ENCODE peak calls at places on chromosomes 6 and 20, in seven cellular contexts. X is activated CD4-positive, CD25-positive, alpha-beta regulatory T cell; A is naive thymus-derived CD8-positive, alpha-beta T cell; C is HT1080; H is germinal center; I is NCI-H1092; P is non-pigmented ciliary epithelial cell. W is an unnamed sample.

GRCh38 chr20:18694071-18694470 is 106.2 kb downstream of the DTD1 start:
- DNase-seq in A (no peak), C (no peak), P (no peak), H (no peak), I (peak; percentile 16), X (no peak), W (no peak)

GRCh38 chr6:47736083-47736700 is 37.8 kb downstream of the ADGRF4 start:
- DNase-seq in I (no peak), P (no peak), A (no peak), H (no peak), X (no peak), C (peak; percentile 56), W (no peak)

GRCh38 chr6:138099832-138100231 is 7.4 kb downstream of the PERP start:
- DNase-seq in P (peak; percentile 31), C (no peak), H (no peak), X (no peak), A (no peak), I (no peak), W (peak; percentile 83)

GRCh38 chr20:13723015-13723414 is 61.7 kb downstream of the ESF1 start:
- DNase-seq in C (no peak), P (no peak), I (no peak), X (no peak), A (no peak), H (no peak), W (no peak)

GRCh38 chr6:146594495-146594894 is 4.3 kb upstream of the ADGB start:
- DNase-seq in A (no peak), H (no peak), P (no peak), I (no peak), X (no peak), C (no peak), W (no peak)

GRCh38 chr6:35765739-35766138 is 10.7 kb upstream of the CLPSL2 start:
- DNase-seq in C (no peak), P (no peak), X (no peak), I (no peak), H (no peak), A (no peak), W (no peak)

GRCh38 chr6:11179088-11179977 is 53.1 kb downstream of the NEDD9 start:
- DNase-seq in A (no peak), H (no peak), C (no peak), I (no peak), X (no peak), P (no peak), W (no peak)

GRCh38 chr20:51451484-51451883 is 91.0 kb downstream of the NFATC2 start:
- DNase-seq in C (no peak), X (no peak), H (no peak), I (no peak), P (no peak), A (no peak), W (no peak)

GRCh38 chr6:63584566-63584965 is 12.3 kb downstream of the LOC128125822 start:
- DNase-seq in X (no peak), I (no peak), A (no peak), P (no peak), H (no peak), C (no peak), W (no peak)

GRCh38 chr6:118544105-118544504 is 4.0 kb upstream of the PLN start:
- DNase-seq in X (no peak), C (no peak), I (no peak), A (no peak), H (no peak), P (no peak), W (no peak)

GRCh38 chr6:5904527-5904926 is 102.2 kb downstream of the NRN1 start:
- DNase-seq in I (no peak), X (no peak), P (no peak), C (no peak), A (no peak), H (no peak), W (no peak)

GRCh38 chr6:17492350-17492749 is 99.0 kb downstream of the CAP2 start:
- DNase-seq in X (no peak), I (no peak), C (no peak), A (no peak), P (no peak), H (no peak), W (no peak)

GRCh38 chr20:48845000-48845399 is 17.2 kb upstream of the PREX1 start:
- DNase-seq in P (no peak), C (peak; percentile 18), X (no peak), H (no peak), I (no peak), A (no peak), W (no peak)

GRCh38 chr20:19828233-19828632 is 70.2 kb downstream of the RIN2 start:
- DNase-seq in I (no peak), A (no peak), P (no peak), H (peak; percentile 78), X (no peak), C (peak; percentile 97), W (no peak)

GRCh38 chr20:58888521-58889333 is 36.2 kb downstream of the GNAS start:
- DNase-seq in I (peak; percentile 81), C (peak; percentile 69), P (no peak), A (peak; percentile 85), X (peak; percentile 54), H (peak; percentile 87), W (no peak)

GRCh38 chr20:53983401-53983800 is 87.0 kb downstream of the BCAS1 start:
- DNase-seq in X (no peak), H (no peak), P (no peak), I (no peak), C (no peak), A (no peak), W (no peak)

GRCh38 chr6:42745083-42745637 is 743 bp downstream of the TBCC start:
- DNase-seq in I (no peak), P (no peak), A (peak; percentile 19), X (no peak), C (peak; percentile 18), H (no peak), W (no peak)

GRCh38 chr6:142846459-142846831 is 98.5 kb downstream of the HIVEP2 start:
- DNase-seq in P (no peak), C (peak; percentile 58), H (no peak), A (no peak), X (no peak), I (no peak), W (peak; percentile 78)

GRCh38 chr6:9783567-9783966 is 631.3 kb downstream of the TFAP2A start:
- DNase-seq in H (no peak), P (no peak), C (no peak), A (no peak), X (no peak), I (no peak), W (no peak)

GRCh38 chr20:64246616-64247311 is 8.8 kb upstream of the PCMTD2 start:
- DNase-seq in C (no peak), H (no peak), A (no peak), I (no peak), X (no peak), P (no peak), W (no peak)

GRCh38 chr6:25172819-25173218 is 106.4 kb upstream of the CARMIL1 start:
- DNase-seq in H (no peak), C (peak; percentile 83), I (no peak), P (peak; percentile 97), X (no peak), A (no peak), W (no peak)

GRCh38 chr6:73710470-73710869 is 14.5 kb downstream of the CD109 start:
- DNase-seq in C (peak; percentile 81), P (no peak), H (no peak), A (no peak), X (no peak), I (no peak), W (peak; percentile 53)

GRCh38 chr6:142318714-142319113 is 16.9 kb downstream of the ADGRG6 start:
- DNase-seq in X (no peak), C (no peak), H (no peak), I (no peak), A (no peak), P (no peak), W (no peak)

GRCh38 chr20:18428490-18429173 is 38.2 kb downstream of the DZANK1 start:
- DNase-seq in I (no peak), A (no peak), H (no peak), C (no peak), P (no peak), X (no peak), W (peak; percentile 23)

GRCh38 chr6:154386848-154387717 is 30.5 kb upstream of the IPCEF1 start:
- DNase-seq in I (no peak), A (no peak), P (peak; percentile 86), H (no peak), X (no peak), C (peak; percentile 78), W (no peak)

GRCh38 chr20:53013847-53014246 is 41.7 kb downstream of the TSHZ2 start:
- DNase-seq in H (no peak), C (no peak), P (no peak), I (no peak), X (no peak), A (no peak), W (no peak)

GRCh38 chr6:56486681-56487080 is 156.0 kb downstream of the DST start:
- DNase-seq in P (no peak), A (no peak), H (no peak), I (no peak), C (no peak), X (no peak), W (peak; percentile 57)

GRCh38 chr6:35048031-35048613 is 93.0 kb downstream of the TCP11 start:
- DNase-seq in X (no peak), A (no peak), P (no peak), H (no peak), I (no peak), C (no peak), W (no peak)

GRCh38 chr20:36311141-36311853 is 5.2 kb downstream of the DLGAP4 start:
- DNase-seq in X (no peak), A (no peak), I (no peak), H (no peak), P (no peak), C (no peak), W (no peak)

GRCh38 chr6:21003780-21004541 is 469.7 kb downstream of the CDKAL1 start:
- DNase-seq in P (peak; percentile 55), X (no peak), A (no peak), I (peak; percentile 21), C (peak; percentile 80), H (peak; percentile 16), W (no peak)

GRCh38 chr6:150177260-150178246 is 34.7 kb downstream of the PPP1R14C start:
- DNase-seq in A (no peak), X (no peak), P (no peak), I (no peak), H (no peak), C (no peak), W (peak; percentile 87)

GRCh38 chr6:25942561-25943147 is 12.2 kb upstream of the SLC17A2 start:
- DNase-seq in P (no peak), H (peak; percentile 10), A (no peak), X (no peak), I (peak; percentile 4), C (peak; percentile 37), W (no peak)

GRCh38 chr6:44004625-44005506 is 122.4 kb downstream of the MRPL14 start:
- DNase-seq in H (no peak), X (no peak), I (peak; percentile 13), P (no peak), C (no peak), A (no peak), W (no peak)

GRCh38 chr6:138103876-138104275 is 3.3 kb downstream of the PERP start:
- DNase-seq in X (no peak), P (no peak), C (no peak), A (no peak), H (no peak), I (no peak), W (no peak)

W was measured in epithelial cell of proximal tubule.